ENCODE peak calls at places on chromosomes 4 and X, in seven cellular contexts. F is HCT116, I is H1, G is SK-N-SH, D is GM12878, W is K562, K is HepG2. B is an unnamed sample.

GRCh38 chr4:77800483-77801259 is 18.5 kb downstream of the CNOT6L start:
- DNase-seq in F (no peak), K (no peak), G (no peak), W (no peak), D (no peak), I (no peak), B (no peak)

GRCh38 chr4:181968371-181968770 is 274.8 kb upstream of the TENM3 start:
- DNase-seq in G (no peak), I (no peak), K (no peak), W (no peak), F (no peak), D (no peak), B (no peak)

GRCh38 chrX:119673336-119673735 is 19.6 kb downstream of the SEPTIN6 start:
- DNase-seq in W (no peak), F (no peak), G (no peak), I (no peak), D (no peak), K (no peak), B (no peak)

GRCh38 chr4:54513231-54513630 is 144.5 kb upstream of the KIT start:
- DNase-seq in K (no peak), F (no peak), I (no peak), D (no peak), W (no peak), G (no peak), B (no peak)

GRCh38 chr4:156953951-156954350 is 17.6 kb downstream of the PDGFC start:
- DNase-seq in K (no peak), F (no peak), W (no peak), G (no peak), D (no peak), I (no peak), B (no peak)

GRCh38 chrX:75522565-75523411 is at the start of gene ZDHHC15:
- DNase-seq in I (peak; percentile 60), W (no peak), G (peak; percentile 64), F (no peak), D (peak; percentile 13), K (no peak), B (no peak)

GRCh38 chr4:110510955-110511544 is 35.1 kb downstream of the ENPEP start:
- DNase-seq in D (no peak), I (no peak), G (peak; percentile 40), K (peak; percentile 39), F (peak; percentile 56), W (peak; percentile 56), B (no peak)

GRCh38 chr4:123418486-123418931 is 21.9 kb downstream of the SPRY1 start:
- DNase-seq in K (peak; percentile 97), I (no peak), D (no peak), F (no peak), W (no peak), G (no peak), B (no peak)

GRCh38 chr4:112315446-112315845 is 18.3 kb downstream of the ALPK1 start:
- DNase-seq in G (no peak), W (no peak), K (no peak), F (no peak), D (no peak), I (no peak), B (no peak)

GRCh38 chr4:65302145-65302544 is 368.1 kb downstream of the EPHA5 start:
- DNase-seq in G (no peak), W (no peak), F (no peak), K (no peak), D (no peak), I (no peak), B (no peak)

GRCh38 chr4:97548943-97549583 is 594.2 kb downstream of the STPG2 start:
- DNase-seq in D (no peak), I (no peak), W (no peak), F (peak; percentile 3), G (no peak), K (no peak), B (no peak)

GRCh38 chrX:150566734-150567182 is 1.7 kb upstream of the MTM1 start:
- DNase-seq in K (no peak), D (no peak), I (no peak), W (no peak), G (no peak), F (no peak), B (no peak)

GRCh38 chrX:136750364-136750763 is 30.4 kb downstream of the ARHGEF6 start:
- DNase-seq in G (no peak), K (no peak), D (no peak), F (no peak), I (no peak), W (no peak), B (no peak)

GRCh38 chr4:162485486-162485885 is 321.7 kb upstream of the FSTL5 start:
- DNase-seq in W (no peak), D (no peak), G (no peak), F (no peak), K (no peak), I (no peak), B (no peak)

GRCh38 chr4:2368779-2369437 is 49.5 kb downstream of the ZFYVE28 start:
- DNase-seq in D (no peak), K (no peak), I (no peak), G (no peak), W (no peak), F (no peak), B (no peak)

GRCh38 chr4:172515266-172515879 is 653.2 kb upstream of the GALNT7 start:
- DNase-seq in G (no peak), W (no peak), K (no peak), F (no peak), I (no peak), D (no peak), B (no peak)

GRCh38 chrX:136754641-136755040 is 26.1 kb downstream of the ARHGEF6 start:
- DNase-seq in G (no peak), K (no peak), W (no peak), F (no peak), D (no peak), I (no peak), B (no peak)

GRCh38 chr4:139301821-139302611 is at the start of gene NDUFC1:
- DNase-seq in W (peak; percentile 66), K (peak; percentile 52), G (peak; percentile 74), D (peak; percentile 41), I (peak; percentile 75), F (no peak), B (no peak)
- TF ChIP-seq POLR2AphosphoS5 in W (peak; percentile 20), K (no peak), G (no peak), D (peak; percentile 71), I (peak; percentile 43), F (peak; percentile 34), B (no peak)

DNA sequence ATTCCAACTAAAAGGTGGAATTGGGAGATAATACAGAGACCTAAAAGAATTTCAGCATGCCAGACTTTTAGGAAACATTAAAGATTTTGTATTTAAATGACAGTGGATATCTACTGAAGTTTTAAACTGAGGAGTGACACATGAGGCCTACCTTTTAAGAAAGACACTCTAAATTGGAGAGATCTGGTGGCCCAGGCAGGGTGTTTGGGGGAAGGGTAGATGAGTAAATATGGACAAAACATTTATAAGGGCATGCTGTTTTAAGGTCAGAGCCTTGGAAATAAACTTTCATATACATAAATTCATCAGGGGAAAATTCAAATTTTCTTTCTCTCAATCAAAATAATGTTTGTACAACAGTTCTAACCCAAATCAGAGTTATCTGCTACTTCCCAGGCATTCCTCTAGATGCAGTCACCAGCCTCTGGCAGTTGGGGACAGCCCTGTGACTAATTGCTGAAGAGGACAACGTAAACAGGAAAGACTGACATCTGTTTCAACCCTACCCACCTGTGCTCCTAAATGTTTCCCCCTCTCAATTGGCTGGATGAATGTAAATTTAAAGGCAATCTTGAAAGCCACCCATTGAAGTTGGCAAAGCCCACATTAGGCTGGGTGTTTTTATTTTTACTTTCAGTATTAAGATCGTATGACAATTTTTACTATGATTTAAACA is 1646.9 kb upstream of the ADGRL3 start:
- DNase-seq in W (no peak), F (no peak), D (peak; percentile 55), G (peak; percentile 0), I (no peak), K (no peak), B (peak; percentile 33)
- TF ChIP-seq SIN3A in W (no peak), F (no peak), D (no peak), G (no peak), I (no peak), K (no peak), B (no peak)

GRCh38 chr4:147825451-147826287 is 93.8 kb downstream of the ARHGAP10 start:
- DNase-seq in K (no peak), W (no peak), F (no peak), I (no peak), D (no peak), G (no peak), B (no peak)

GRCh38 chr4:147824316-147824715 is 92.4 kb downstream of the ARHGAP10 start:
- DNase-seq in K (no peak), W (no peak), F (no peak), I (no peak), G (no peak), D (no peak), B (no peak)

GRCh38 chr4:147824884-147825283 is 93.0 kb downstream of the ARHGAP10 start:
- DNase-seq in W (no peak), G (no peak), F (no peak), K (no peak), D (no peak), I (no peak), B (no peak)

GRCh38 chr4:147828361-147828760 is 96.5 kb downstream of the ARHGAP10 start:
- DNase-seq in F (no peak), G (no peak), D (no peak), K (no peak), I (no peak), W (no peak), B (no peak)

DNA sequence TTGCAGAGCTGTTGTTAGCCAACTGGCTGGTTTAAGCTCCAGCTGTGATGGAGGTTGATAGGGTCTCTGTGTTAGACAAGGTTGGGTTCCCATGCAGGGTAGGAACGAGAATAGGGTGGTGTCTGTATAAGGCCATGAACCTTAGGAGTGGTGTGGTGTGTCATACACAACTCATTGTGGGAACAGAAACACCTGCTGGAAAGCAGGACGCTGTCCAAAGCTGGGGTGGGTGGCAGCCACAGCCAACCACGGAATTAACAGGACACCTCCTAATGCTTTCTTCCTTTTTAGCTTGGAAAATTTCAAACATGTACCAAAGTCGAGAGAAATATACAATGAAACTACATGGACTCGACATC is 94.4 kb downstream of the ARHGAP10 start:
- DNase-seq in F (no peak), W (no peak), G (no peak), D (no peak), K (no peak), I (no peak), B (no peak)
- H3K4me1 ChIP-seq in F (peaks cover 31% of the 10 kb centered on the region), W (no peaks in the 10 kb centered on the region), G (peaks cover 19% of the 10 kb centered on the region), D (peaks cover 5% of the 10 kb centered on the region), K (no peaks in the 10 kb centered on the region), I (no peaks in the 10 kb centered on the region), B (no peaks in the 10 kb centered on the region)

GRCh38 chr4:125387770-125388169 is 73.0 kb downstream of the FAT4 start:
- DNase-seq in W (no peak), D (no peak), K (no peak), I (no peak), G (no peak), F (no peak), B (no peak)

GRCh38 chr4:125390126-125390525 is 75.4 kb downstream of the FAT4 start:
- DNase-seq in I (no peak), K (no peak), D (no peak), W (no peak), G (no peak), F (no peak), B (peak; percentile 69)

GRCh38 chr4:125388653-125389052 is 73.9 kb downstream of the FAT4 start:
- DNase-seq in G (no peak), I (no peak), F (no peak), W (no peak), D (no peak), K (no peak), B (no peak)

GRCh38 chr4:125390727-125391126 is 76.0 kb downstream of the FAT4 start:
- DNase-seq in I (no peak), D (no peak), K (no peak), G (no peak), W (no peak), F (no peak), B (no peak)

GRCh38 chr4:125389713-125390112 is 75.0 kb downstream of the FAT4 start:
- DNase-seq in W (no peak), G (no peak), K (no peak), I (no peak), D (no peak), F (no peak), B (peak; percentile 68)
- TF ChIP-seq POLR2AphosphoS5 in W (no peak), G (peak; percentile 62), K (no peak), I (no peak), D (no peak), F (no peak), B (no peak)